ENCODE peak calls at places on chromosomes 13 and 19, in nine cellular contexts. C is HCT116; I is T-helper 17 cell; T is CD8-positive, alpha-beta T cell; K is activated CD8-positive, alpha-beta T cell treated with anti-CD3 and anti-CD28 coated beads, Interleukin-2, amount 10 ng/mL, durations not matched to agents 7 days and 5 days; Z is CD4-positive, alpha-beta T cell; P is stimulated activated naive B cell treated with anti-CD40 and anti-IgM and Interleukin-4, amounts not matched to agents 10 μg/mL and 1 μg/mL and 100 μg/mL, for 72 hours; W is natural killer cell; S is foreskin keratinocyte. E is an unnamed sample.
A peak's percentile ranks its signal among the peaks of the same experiment; 100 is the strongest.

GRCh38 chr13:76833465-76833864 is 52.7 kb downstream of the KCTD12 start:
- ATAC-seq in K (no peak), I (no peak), Z (no peak), P (no peak), S (no peak), W (no peak), C (no peak), T (no peak), E (no peak)

GRCh38 chr19:29771708-29772415 is 39.9 kb upstream of the CCNE1 start:
- ATAC-seq in W (no peak), I (no peak), K (peak; percentile 43), Z (no peak), P (no peak), S (peak; percentile 80), C (peak; percentile 96), T (no peak), E (peak; percentile 30)

GRCh38 chr13:106475852-106476251 is 59.6 kb downstream of the EFNB2 start:
- ATAC-seq in W (no peak), P (no peak), S (no peak), C (no peak), K (no peak), I (no peak), Z (no peak), T (no peak), E (no peak)

GRCh38 chr13:35818577-35819165 is 312.5 kb downstream of the DCLK1 start:
- ATAC-seq in C (peak; percentile 64), K (no peak), T (no peak), S (no peak), I (no peak), Z (no peak), W (no peak), P (no peak), E (no peak)

GRCh38 chr13:95684463-95684862 is 7.5 kb downstream of the DNAJC3 start:
- ATAC-seq in P (no peak), Z (no peak), S (no peak), W (no peak), K (no peak), T (no peak), I (no peak), C (no peak), E (no peak)

GRCh38 chr13:64428196-64428595 is 2801.9 kb downstream of the PCDH9 start:
- ATAC-seq in T (no peak), P (no peak), Z (no peak), W (no peak), S (no peak), I (no peak), C (no peak), K (no peak), E (no peak)

GRCh38 chr13:93173656-93174055 is 53.0 kb upstream of the GPC6 start:
- ATAC-seq in Z (no peak), T (no peak), P (no peak), K (no peak), W (no peak), S (no peak), I (no peak), C (no peak), E (no peak)

GRCh38 chr13:23586336-23586735 is 16.1 kb downstream of the TNFRSF19 start:
- ATAC-seq in W (no peak), I (no peak), Z (no peak), S (no peak), T (no peak), P (no peak), K (no peak), C (no peak), E (no peak)

GRCh38 chr13:112735791-112736190 is 46.0 kb downstream of the ATP11A start:
- ATAC-seq in C (no peak), I (no peak), K (no peak), T (no peak), S (no peak), W (no peak), Z (no peak), P (no peak), E (no peak)

GRCh38 chr19:15194938-15195337 is 5.9 kb downstream of the NOTCH3 start:
- ATAC-seq in T (no peak), I (no peak), W (no peak), S (no peak), C (no peak), P (no peak), Z (no peak), K (no peak), E (peak; percentile 0)

GRCh38 chr13:39875111-39875510 is 219.6 kb downstream of the COG6 start:
- ATAC-seq in C (no peak), S (no peak), T (no peak), P (no peak), K (no peak), W (no peak), I (no peak), Z (no peak), E (no peak)

GRCh38 chr13:22196777-22197176 is 525.9 kb downstream of the FGF9 start:
- ATAC-seq in Z (no peak), P (no peak), I (no peak), S (no peak), K (no peak), W (no peak), T (no peak), C (peak; percentile 68), E (no peak)

GRCh38 chr19:19480688-19481087 is 34.7 kb downstream of the TSSK6 start:
- ATAC-seq in K (peak; percentile 52), W (no peak), P (no peak), C (no peak), S (no peak), T (no peak), Z (peak; percentile 11), I (no peak), E (no peak)

GRCh38 chr19:6264077-6264445 is 15.7 kb downstream of the MLLT1 start:
- ATAC-seq in S (no peak), T (no peak), P (no peak), C (no peak), W (no peak), K (no peak), Z (no peak), I (no peak), E (no peak)

GRCh38 chr19:14015454-14016035 is 9.4 kb upstream of the RFX1 start:
- ATAC-seq in P (peak; percentile 94), I (peak; percentile 40), K (no peak), C (no peak), W (peak; percentile 72), S (no peak), Z (no peak), T (peak; percentile 17), E (peak; percentile 42)

GRCh38 chr13:35891973-35892441 is 239.2 kb downstream of the DCLK1 start:
- ATAC-seq in S (peak; percentile 97), C (no peak), I (no peak), T (no peak), P (no peak), W (no peak), Z (no peak), K (no peak), E (peak; percentile 83)

GRCh38 chr19:19510432-19510831 is 4.9 kb downstream of the TSSK6 start:
- ATAC-seq in I (no peak), S (peak; percentile 28), K (no peak), P (peak; percentile 19), Z (no peak), W (no peak), T (no peak), C (peak; percentile 25), E (peak; percentile 68)

GRCh38 chr19:40284501-40285352 is at the start of gene AKT2:
- ATAC-seq in C (peak; percentile 70), K (peak; percentile 63), Z (peak; percentile 61), P (peak; percentile 55), W (peak; percentile 66), S (peak; percentile 52), T (peak; percentile 63), I (peak; percentile 58), E (peak; percentile 48)

GRCh38 chr19:14394167-14394566 is 12.9 kb downstream of the ADGRE5 start:
- ATAC-seq in C (no peak), T (peak; percentile 8), Z (peak; percentile 9), P (no peak), I (peak; percentile 8), S (no peak), K (peak; percentile 4), W (no peak), E (peak; percentile 7)

E was measured in esophagus mucosa.